ENCODE peak calls at places on chromosomes 5 and 9, in nine cellular contexts. M is MG63; I is NCI-H748 treated with DMSO at 0.1 percent for 48 hours; S is endothelial cell; H is CD8-positive, alpha-beta memory T cell; U is naive thymus-derived CD4-positive, alpha-beta T cell; P is substantia nigra; J is iris pigment epithelial cell; V is LHCN-M2. L is an unnamed sample.
A peak's percentile ranks its signal among the peaks of the same experiment; 100 is the strongest.

GRCh38 chr5:109719978-109720377 is 30.3 kb downstream of the MAN2A1 start:
- DNase-seq in V (no peak), J (no peak), M (no peak), H (no peak), I (no peak), S (no peak), P (no peak), U (no peak), L (no peak)

GRCh38 chr9:89814340-89815040 is 209.7 kb downstream of the GADD45G start:
- DNase-seq in J (peak; percentile 4), M (no peak), H (no peak), I (no peak), S (no peak), V (no peak), U (no peak), P (no peak), L (no peak)

GRCh38 chr5:160312139-160312959 is at the start of gene CCNJL:
- DNase-seq in J (peak; percentile 33), U (no peak), H (no peak), P (no peak), M (peak; percentile 58), S (peak; percentile 86), V (peak; percentile 35), I (peak; percentile 56), L (no peak)

GRCh38 chr9:34985311-34985899 is 4.1 kb upstream of the DNAJB5 start:
- DNase-seq in P (peak; percentile 51), I (peak; percentile 46), J (peak; percentile 60), V (peak; percentile 61), U (peak; percentile 26), M (peak; percentile 8), S (peak; percentile 81), H (peak; percentile 71), L (no peak)

GRCh38 chr5:28156981-28157380 is 1118.6 kb upstream of the CDH9 start:
- DNase-seq in J (peak; percentile 81), U (no peak), P (no peak), V (peak; percentile 1), I (no peak), H (no peak), S (no peak), M (no peak), L (no peak)

GRCh38 chr5:78731884-78732283 is 83.3 kb upstream of the LHFPL2 start:
- DNase-seq in M (no peak), P (no peak), U (no peak), S (no peak), I (no peak), H (no peak), J (peak; percentile 72), V (peak; percentile 32), L (no peak)

GRCh38 chr9:119289740-119290139 is 79.5 kb downstream of the BRINP1 start:
- DNase-seq in V (peak; percentile 48), J (peak; percentile 27), M (peak; percentile 12), I (peak; percentile 60), U (no peak), H (no peak), P (no peak), S (peak; percentile 71), L (no peak)

GRCh38 chr5:132479812-132480441 is 10.6 kb downstream of the IRF1 start:
- DNase-seq in U (no peak), J (no peak), H (peak; percentile 43), I (no peak), S (no peak), M (no peak), V (no peak), P (no peak), L (no peak)

GRCh38 chr5:2003690-2004365 is 121.1 kb upstream of the IRX4 start:
- DNase-seq in S (no peak), P (no peak), H (no peak), V (no peak), I (no peak), U (no peak), J (no peak), M (no peak), L (no peak)

GRCh38 chr9:126482361-126483044 is 131.2 kb upstream of the LMX1B start:
- DNase-seq in H (no peak), V (peak; percentile 41), P (peak; percentile 49), I (no peak), S (peak; percentile 61), U (no peak), J (peak; percentile 76), M (no peak), L (peak; percentile 26)

GRCh38 chr9:11735391-11735790 is 957.8 kb upstream of the TYRP1 start:
- DNase-seq in M (no peak), S (no peak), H (no peak), V (peak; percentile 2), I (no peak), J (peak; percentile 1), P (no peak), U (no peak), L (no peak)

GRCh38 chr9:33167084-33167948 is at the start of gene B4GALT1:
- DNase-seq in I (peak; percentile 80), V (peak; percentile 88), P (peak; percentile 69), S (peak; percentile 98), H (peak; percentile 96), J (peak; percentile 91), M (peak; percentile 95), U (peak; percentile 87), L (peak; percentile 82)

GRCh38 chr5:150361301-150361700 is 3.8 kb downstream of the TCOF1 start:
- DNase-seq in U (no peak), M (no peak), V (no peak), S (no peak), J (no peak), I (no peak), P (no peak), H (no peak), L (no peak)

GRCh38 chr9:84857224-84857623 is 187.7 kb downstream of the NTRK2 start:
- DNase-seq in U (no peak), S (no peak), J (no peak), V (no peak), M (no peak), H (no peak), P (no peak), I (no peak), L (no peak)

GRCh38 chr9:112997236-112997941 is 14.6 kb downstream of the ZNF883 start:
- DNase-seq in J (no peak), I (no peak), U (no peak), S (no peak), V (no peak), M (no peak), H (no peak), P (no peak), L (no peak)

GRCh38 chr5:150734579-150735384 is 24.0 kb downstream of the DCTN4 start:
- DNase-seq in P (peak; percentile 2), J (no peak), M (no peak), S (no peak), I (no peak), U (no peak), H (no peak), V (peak; percentile 27), L (peak; percentile 71)

GRCh38 chr5:55540525-55540924 is 5.8 kb upstream of the PLPP1 start:
- DNase-seq in H (no peak), V (no peak), S (no peak), P (no peak), I (no peak), M (no peak), U (no peak), J (no peak), L (no peak)

GRCh38 chr9:112241491-112241890 is 66.4 kb upstream of the SUSD1 start:
- DNase-seq in S (no peak), P (no peak), M (no peak), I (no peak), V (no peak), U (no peak), H (no peak), J (peak; percentile 33), L (no peak)

GRCh38 chr9:72557549-72557948 is 36.1 kb downstream of the TMC1 start:
- DNase-seq in P (no peak), M (peak; percentile 84), S (no peak), H (no peak), I (no peak), U (no peak), J (peak; percentile 95), V (peak; percentile 96), L (no peak)

GRCh38 chr5:171945476-171945875 is 61.0 kb downstream of the FBXW11 start:
- DNase-seq in H (no peak), S (no peak), I (no peak), M (no peak), J (no peak), U (no peak), V (no peak), P (no peak), L (no peak)

GRCh38 chr9:2722715-2723114 is 5.4 kb downstream of the KCNV2 start:
- DNase-seq in I (no peak), H (no peak), V (peak; percentile 59), P (no peak), U (no peak), S (no peak), J (peak; percentile 46), M (peak; percentile 30), L (no peak)

GRCh38 chr9:137309368-137310189 is 7.5 kb upstream of the NRARP start:
- DNase-seq in U (no peak), P (no peak), V (no peak), I (no peak), J (no peak), H (no peak), S (no peak), M (no peak), L (no peak)

GRCh38 chr5:141039517-141039916 is 11.7 kb upstream of the PCDHB1 start:
- DNase-seq in M (no peak), J (no peak), P (no peak), V (no peak), U (no peak), H (no peak), S (no peak), I (peak; percentile 90), L (no peak)

GRCh38 chr9:14399736-14400657 is 86.1 kb upstream of the NFIB start:
- DNase-seq in M (no peak), H (no peak), P (no peak), U (no peak), J (peak; percentile 26), I (peak; percentile 60), S (no peak), V (no peak), L (no peak)

GRCh38 chr9:88782931-88783451 is 208.3 kb upstream of the S1PR3 start:
- DNase-seq in S (no peak), U (no peak), I (no peak), V (peak; percentile 43), M (no peak), J (peak; percentile 51), P (no peak), H (no peak), L (no peak)

GRCh38 chr5:125257057-125257970 is 510.9 kb upstream of the ZNF608 start:
- DNase-seq in P (no peak), M (no peak), J (no peak), U (no peak), V (no peak), H (no peak), S (no peak), I (peak; percentile 39), L (no peak)

GRCh38 chr5:160097981-160098380 is 21.3 kb downstream of the PWWP2A start:
- DNase-seq in I (no peak), H (no peak), V (no peak), J (peak; percentile 80), M (peak; percentile 28), U (no peak), S (no peak), P (no peak), L (no peak)

GRCh38 chr5:172795401-172795977 is 24.5 kb upstream of the DUSP1 start:
- DNase-seq in V (peak; percentile 98), I (no peak), M (peak; percentile 100), P (no peak), U (no peak), J (peak; percentile 93), S (no peak), H (no peak), L (peak; percentile 93)

GRCh38 chr5:90898330-90899013 is 339.9 kb downstream of the ADGRV1 start:
- DNase-seq in H (no peak), U (no peak), S (no peak), I (no peak), V (peak; percentile 67), M (peak; percentile 1), P (no peak), J (peak; percentile 84), L (no peak)

GRCh38 chr9:99371376-99371775 is 149.3 kb downstream of the SEC61B start:
- DNase-seq in U (no peak), S (no peak), V (no peak), J (no peak), I (no peak), P (no peak), M (no peak), H (no peak), L (no peak)

GRCh38 chr5:157914389-157914788 is 55.4 kb upstream of the CLINT1 start:
- DNase-seq in J (no peak), S (no peak), M (no peak), I (peak; percentile 23), V (no peak), H (no peak), P (no peak), U (no peak), L (no peak)